ENCODE peak calls at places on chromosome 18, in five cellular contexts. O is heart left ventricle; M is stimulated activated CD4-positive, alpha-beta T cell treated with anti-CD3 and anti-CD28 coated beads, Interleukin-1b, Interleukin-23, amount 100 ng/mL, for 48 hours; G is AG10803; R is cardiac muscle cell. C is an unnamed sample.

GRCh38 chr18:26928669-26929313 is 63.3 kb upstream of the AQP4 start:
- DNase-seq in R (peak; percentile 37), M (no peak), G (no peak), O (no peak), C (no peak)

GRCh38 chr18:48330016-48330991 is 78.9 kb downstream of the ZBTB7C start:
- DNase-seq in O (no peak), M (no peak), R (no peak), G (peak; percentile 65), C (no peak)

GRCh38 chr18:10776493-10776892 is 250.7 kb downstream of the NAPG start:
- DNase-seq in R (no peak), G (no peak), M (no peak), O (no peak), C (no peak)

GRCh38 chr18:60872434-60872833 is 460.8 kb upstream of the CDH20 start:
- DNase-seq in G (no peak), O (no peak), R (no peak), M (no peak), C (no peak)

GRCh38 chr18:53796042-53796729 is 428.3 kb downstream of the MBD2 start:
- DNase-seq in M (no peak), G (peak; percentile 90), R (no peak), O (no peak), C (no peak)

GRCh38 chr18:79524181-79525078 is 128.7 kb downstream of the NFATC1 start:
- DNase-seq in R (no peak), G (no peak), M (peak; percentile 67), O (no peak), C (peak; percentile 70)

GRCh38 chr18:35467624-35468016 is 30.1 kb downstream of the INO80C start:
- DNase-seq in O (no peak), R (no peak), M (no peak), G (no peak), C (no peak)

GRCh38 chr18:11380968-11381367 is 228.4 kb upstream of the SLC35G4 start:
- DNase-seq in O (no peak), M (no peak), G (no peak), R (no peak), C (no peak)

GRCh38 chr18:3027301-3027700 is 14.4 kb upstream of the LPIN2 start:
- DNase-seq in G (peak; percentile 44), O (no peak), M (no peak), R (no peak), C (no peak)

GRCh38 chr18:27750014-27750413 is 426.9 kb downstream of the CDH2 start:
- DNase-seq in M (no peak), G (peak; percentile 48), O (no peak), R (peak; percentile 86), C (no peak)

GRCh38 chr18:29251681-29252080 is 1074.8 kb upstream of the CDH2 start:
- DNase-seq in G (no peak), R (no peak), O (no peak), M (no peak), C (no peak)

GRCh38 chr18:70469916-70470315 is 181.1 kb downstream of the SOCS6 start:
- DNase-seq in G (no peak), M (no peak), R (peak; percentile 27), O (no peak), C (no peak)

C was measured in T-helper 2 cell treated with Interferon-gamma antibody and Interleukin-4, amounts not matched to agents 5 μg/mL and 100 μg/mL, for 36 hours.